ENCODE peak calls at places on chromosomes 16 and 17, in five cellular contexts. T is KG1, B is HT-29, C is NCI-H1417, Q is DMS153. J is an unnamed sample.

GRCh38 chr17:39208893-39209292 is 8.8 kb downstream of the RPL19 start:
- DNase-seq in B (peak; percentile 35), Q (no peak), T (no peak), C (peak; percentile 26), J (peak; percentile 29)

GRCh38 chr17:47209499-47209898 is 351 bp downstream of the MYL4 start:
- DNase-seq in T (no peak), Q (no peak), C (no peak), B (no peak), J (no peak)

GRCh38 chr16:14608111-14608566 is 21.9 kb downstream of the PARN start:
- DNase-seq in C (no peak), B (no peak), Q (no peak), T (no peak), J (no peak)

GRCh38 chr16:57620316-57621231 is 7.9 kb upstream of the ADGRG1 start:
- DNase-seq in Q (peak; percentile 3), T (no peak), C (peak; percentile 46), B (peak; percentile 91), J (peak; percentile 58)

GRCh38 chr17:69500911-69501429 is 86.5 kb downstream of the MAP2K6 start:
- DNase-seq in B (no peak), Q (no peak), T (no peak), C (no peak), J (no peak)

GRCh38 chr16:48146710-48147109 is 9.1 kb downstream of the ABCC12 start:
- DNase-seq in T (no peak), B (no peak), C (no peak), Q (no peak), J (no peak)

GRCh38 chr17:17889922-17890321 is 53.1 kb upstream of the SREBF1 start:
- DNase-seq in B (no peak), Q (no peak), C (no peak), T (no peak), J (no peak)

GRCh38 chr17:78133971-78134898 is 3.7 kb downstream of the TMC8 start:
- DNase-seq in B (peak; percentile 76), C (peak; percentile 33), Q (peak; percentile 74), T (no peak), J (peak; percentile 67)

GRCh38 chr17:76697702-76698465 is 12.9 kb downstream of the MXRA7 start:
- DNase-seq in T (no peak), Q (no peak), B (no peak), C (peak; percentile 54), J (peak; percentile 62)

GRCh38 chr17:45294506-45294905 is 22.3 kb downstream of the MAP3K14 start:
- DNase-seq in T (no peak), C (no peak), B (no peak), Q (no peak), J (no peak)

GRCh38 chr16:84514874-84515835 is 10.7 kb upstream of the MEAK7 start:
- DNase-seq in Q (peak; percentile 78), B (no peak), T (peak; percentile 23), C (peak; percentile 9), J (peak; percentile 92)

GRCh38 chr17:44400226-44400847 is 10.9 kb upstream of the ITGA2B start:
- DNase-seq in T (no peak), C (no peak), Q (no peak), B (peak; percentile 24), J (no peak)

GRCh38 chr16:832652-833336 is 32.3 kb upstream of the GNG13 start:
- DNase-seq in C (no peak), Q (no peak), T (no peak), B (peak; percentile 30), J (no peak)

GRCh38 chr17:34721326-34721725 is 141.9 kb downstream of the TMEM132E start:
- DNase-seq in C (peak; percentile 4), Q (peak; percentile 36), B (peak; percentile 36), T (no peak), J (no peak)

GRCh38 chr16:80997139-80997798 is 9.4 kb downstream of the CMC2 start:
- DNase-seq in C (no peak), B (peak; percentile 60), Q (no peak), T (no peak), J (no peak)

GRCh38 chr17:79005063-79005861 is 4.3 kb downstream of the CANT1 start:
- DNase-seq in T (no peak), C (peak; percentile 79), Q (peak; percentile 94), B (peak; percentile 82), J (peak; percentile 97)

GRCh38 chr17:20234266-20234665 is 225.1 kb downstream of the SPECC1 start:
- DNase-seq in C (no peak), T (no peak), B (no peak), Q (no peak), J (no peak)

GRCh38 chr17:6908807-6909206 is 77.3 kb upstream of the TEKT1 start:
- DNase-seq in B (no peak), T (no peak), Q (no peak), C (no peak), J (no peak)

GRCh38 chr17:75827291-75828050 is 16.7 kb downstream of the UNC13D start:
- DNase-seq in T (no peak), B (no peak), C (no peak), Q (peak; percentile 44), J (peak; percentile 26)